ENCODE peak calls at places on chromosomes 7 and 10, in ten cellular contexts. W is PC-9; Y is SJSA1; Z is breast epithelium; F is MM.1S; J is CD8-positive, alpha-beta memory T cell; H is mucosa of descending colon; D is neuronal stem cell; P is adrenal gland; O is mammary epithelial cell. R is an unnamed sample. For H3K4me1 and H3K9me3, the result is how much of the 10 kb centered on the place peaks cover.

GRCh38 chr7:151249732-151250072 is 1.2 kb upstream of the SMARCD3 start:
- DNase-seq in W (no peak), Y (peak), Z (peak), F (no peak), J (no peak), H (peak), D (peak), P (peak), O (no peak), R (peak)

GRCh38 chr10:77004917-77005564 is 632.6 kb downstream of the KCNMA1 start:
- DNase-seq in W (peak), Y (peak), Z (no peak), F (peak), J (no peak), H (no peak), D (peak), P (no peak), O (peak), R (no peak)

GRCh38 chr10:119189811-119190282 is 11.2 kb upstream of the PRDX3 start:
- DNase-seq in W (no peak), Y (peak), Z (no peak), F (peak), J (no peak), H (no peak), D (no peak), P (no peak), O (peak), R (no peak)

GRCh38 chr7:141409911-141410329 is 141.3 kb upstream of the AGK start:
- DNase-seq in W (no peak), Y (no peak), Z (no peak), F (no peak), J (no peak), H (no peak), D (peak), P (no peak), O (no peak), R (no peak)

GRCh38 chr7:151968357-151968756 is 12.1 kb downstream of the GALNTL5 start:
- DNase-seq in W (no peak), Y (no peak), Z (no peak), F (no peak), J (no peak), H (no peak), D (no peak), P (no peak), O (no peak), R (peak)

GRCh38 chr7:36128448-36129047 is 24.5 kb upstream of the EEPD1 start:
- DNase-seq in W (peak), Y (peak), Z (peak), F (no peak), J (no peak), H (peak), D (no peak), P (peak), O (peak), R (peak)

GRCh38 chr7:157427811-157428553 is 91.2 kb downstream of the DNAJB6 start:
- DNase-seq in W (no peak), Y (no peak), Z (no peak), F (no peak), J (no peak), H (no peak), D (no peak), P (no peak), O (no peak), R (peak)

GRCh38 chr10:122194251-122194650 is 76.8 kb upstream of the BTBD16 start:
- DNase-seq in W (no peak), Y (no peak), Z (no peak), F (no peak), J (no peak), H (no peak), D (no peak), P (no peak), O (no peak), R (peak)

GRCh38 chr10:94666391-94667102 is 17.0 kb upstream of the CYP2C18 start:
- DNase-seq in W (no peak), Y (no peak), Z (no peak), F (no peak), J (no peak), H (no peak), D (no peak), P (no peak), O (no peak), R (no peak)

GRCh38 chr10:121098231-121098630 is 247.1 kb downstream of the WDR11 start:
- DNase-seq in W (no peak), Y (no peak), Z (no peak), F (no peak), J (no peak), H (no peak), D (no peak), P (no peak), O (no peak), R (no peak)

GRCh38 chr7:151273646-151274375 is 25.3 kb upstream of the SMARCD3 start:
- DNase-seq in W (no peak), Y (no peak), Z (no peak), F (no peak), J (no peak), H (no peak), D (no peak), P (no peak), O (no peak), R (no peak)

GRCh38 chr7:104231054-104232046 is 23.5 kb upstream of the ORC5 start:
- DNase-seq in W (peak), Y (peak), Z (peak), F (peak), J (peak), H (peak), D (peak), P (peak), O (peak), R (peak)

GRCh38 chr7:26673858-26674257 is 190.5 kb downstream of the SKAP2 start:
- DNase-seq in W (no peak), Y (no peak), Z (no peak), F (peak), J (no peak), H (no peak), D (no peak), P (no peak), O (no peak), R (no peak)

GRCh38 chr10:43119416-43120115 is 18.7 kb upstream of the CSGALNACT2 start:
- DNase-seq in W (no peak), Y (no peak), Z (no peak), F (no peak), J (no peak), H (peak), D (no peak), P (no peak), O (no peak), R (peak)

GRCh38 chr10:62224606-62225005 is 44.0 kb downstream of the RTKN2 start:
- DNase-seq in W (peak), Y (peak), Z (no peak), F (no peak), J (no peak), H (no peak), D (no peak), P (no peak), O (peak), R (no peak)

DNA sequence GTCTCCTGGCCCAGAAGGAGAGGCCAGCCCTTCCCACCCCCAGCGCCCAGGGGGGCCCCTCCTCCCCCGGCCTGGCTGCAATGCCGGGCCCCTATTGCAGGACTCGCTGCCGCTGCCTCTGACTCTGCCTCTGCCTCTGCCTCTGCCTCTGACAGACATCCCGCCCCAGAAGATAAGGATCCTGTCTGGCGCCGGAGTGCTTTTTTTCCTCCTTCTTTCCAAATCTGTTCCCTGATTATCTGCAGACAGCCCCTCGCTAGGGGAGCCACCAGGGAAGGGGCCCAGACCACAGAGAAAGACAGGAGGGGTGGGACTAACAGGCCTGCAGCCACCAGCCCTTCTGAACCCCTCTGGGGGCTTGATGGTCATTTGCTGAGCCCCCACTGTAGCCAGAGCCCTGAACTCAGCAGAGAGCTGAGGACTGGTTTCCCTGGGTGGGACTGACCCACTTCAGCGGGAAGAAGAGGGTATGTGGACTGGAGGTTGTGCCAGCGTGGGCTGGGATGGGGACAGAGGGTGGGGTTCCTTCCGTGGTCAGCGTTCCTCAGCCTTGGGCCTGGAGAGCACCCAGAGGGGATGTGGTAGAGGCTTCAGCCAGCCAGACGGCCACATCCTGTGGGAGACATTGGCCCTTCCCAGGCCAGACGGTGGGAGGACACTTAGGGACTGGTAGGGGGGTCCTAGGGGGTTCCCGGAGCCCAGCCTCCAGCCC is 22.8 kb downstream of the UNC5B start:
- DNase-seq in W (no peak), Y (no peak), Z (no peak), F (no peak), J (no peak), H (peak), D (no peak), P (peak), O (no peak), R (peak)
- H3K4me1 ChIP-seq in W (under half), Y (under half), Z (under half), F (under half), J (under half), H (under half), D (under half), P (under half), O (under half), R (under half)

DNA sequence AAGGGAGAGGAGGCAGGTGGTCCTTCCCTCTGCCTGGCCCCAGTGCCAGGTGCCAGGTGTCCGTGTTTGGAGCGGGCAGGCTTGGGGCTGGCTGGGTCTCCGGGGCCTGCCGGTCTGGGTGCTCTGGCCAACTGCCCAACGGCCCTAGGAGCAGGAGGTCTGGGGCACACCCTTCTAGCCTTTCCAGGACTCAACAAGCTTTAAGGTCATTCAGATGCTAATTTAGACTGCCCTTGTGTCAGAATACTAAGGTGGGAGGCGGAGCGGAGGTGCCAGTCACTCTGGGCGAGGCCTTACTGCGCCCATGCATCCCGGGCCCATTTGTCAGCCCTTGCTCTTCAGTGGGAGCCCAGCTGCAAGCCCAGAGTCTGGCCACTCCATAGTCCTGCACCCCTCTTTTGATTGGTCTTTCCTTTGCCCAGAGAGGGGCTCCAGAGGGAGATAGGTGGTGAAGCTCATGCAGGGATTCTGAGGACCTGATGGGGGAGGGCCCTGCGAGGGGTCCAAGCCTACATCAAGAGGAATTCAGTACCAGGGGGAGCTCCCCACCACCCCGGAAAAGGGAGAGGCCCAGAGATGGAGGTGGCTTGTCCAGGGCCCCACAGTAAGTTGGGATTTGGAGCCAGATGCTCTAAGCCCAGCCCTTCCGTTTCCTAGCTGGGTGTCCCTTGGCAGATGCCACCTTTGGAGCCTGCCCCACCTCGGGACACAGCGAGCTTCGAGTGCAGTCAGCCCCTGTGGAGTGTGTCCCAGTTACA is 1.3 kb downstream of the PGAM2 start:
- DNase-seq in W (no peak), Y (no peak), Z (no peak), F (no peak), J (no peak), H (no peak), D (no peak), P (no peak), O (no peak), R (peak)
- H3K9me3 ChIP-seq in W (under half), Y (under half), Z (under half), F (under half), J (under half), H (under half), D (under half), P (under half), O (under half), R (under half)

GRCh38 chr7:28258240-28258639 is 77.6 kb upstream of the JAZF1 start:
- DNase-seq in W (no peak), Y (no peak), Z (no peak), F (no peak), J (no peak), H (no peak), D (no peak), P (no peak), O (no peak), R (no peak)
- H3K4me1 ChIP-seq in W (under half), Y (under half), Z (under half), F (under half), J (under half), H (under half), D (under half), P (under half), O (under half), R (under half)

GRCh38 chr10:1409359-1409750 is 328.0 kb downstream of the ADARB2 start:
- DNase-seq in W (no peak), Y (no peak), Z (no peak), F (no peak), J (no peak), H (no peak), D (no peak), P (no peak), O (no peak), R (no peak)

GRCh38 chr10:1411956-1412355 is 325.4 kb downstream of the ADARB2 start:
- DNase-seq in W (no peak), Y (no peak), Z (no peak), F (no peak), J (no peak), H (no peak), D (no peak), P (no peak), O (no peak), R (no peak)

GRCh38 chr10:1411451-1411850 is 325.9 kb downstream of the ADARB2 start:
- DNase-seq in W (no peak), Y (no peak), Z (no peak), F (no peak), J (no peak), H (no peak), D (no peak), P (no peak), O (no peak), R (no peak)

GRCh38 chr10:1410032-1410431 is 327.3 kb downstream of the ADARB2 start:
- DNase-seq in W (no peak), Y (no peak), Z (no peak), F (no peak), J (no peak), H (no peak), D (no peak), P (no peak), O (no peak), R (no peak)

GRCh38 chr10:1410469-1411395 is 326.6 kb downstream of the ADARB2 start:
- DNase-seq in W (no peak), Y (no peak), Z (no peak), F (no peak), J (no peak), H (no peak), D (no peak), P (no peak), O (no peak), R (no peak)
- H3K9me3 ChIP-seq in W (under half), Y (under half), Z (under half), F (under half), J (under half), H (under half), D (under half), P (under half), O (under half), R (under half)

DNA sequence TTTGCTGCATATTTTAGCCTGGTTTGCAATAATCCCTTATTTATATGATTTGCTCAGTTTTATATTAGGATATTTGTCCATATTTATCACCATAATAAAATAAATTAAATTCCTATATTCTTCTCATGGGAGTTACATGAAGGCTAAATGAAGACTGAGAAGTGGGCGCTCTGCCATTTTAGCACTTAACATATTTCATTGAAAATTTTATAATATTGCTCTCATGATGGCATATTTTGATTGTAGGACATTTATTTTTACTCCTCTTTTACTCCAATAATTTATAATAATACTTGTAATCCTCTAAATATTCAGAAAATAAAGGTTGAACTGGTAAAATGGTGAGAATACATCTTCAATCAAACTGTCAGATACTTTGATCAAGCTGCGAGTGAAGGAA is 99.8 kb upstream of the SEMA3A start:
- DNase-seq in W (no peak), Y (no peak), Z (no peak), F (no peak), J (no peak), H (no peak), D (no peak), P (no peak), O (no peak), R (no peak)
- H3K4me1 ChIP-seq in W (under half), Y (under half), Z (under half), F (under half), J (under half), H (under half), D (under half), P (under half), O (under half), R (under half)

GRCh38 chr10:51638737-51639136 is 60.7 kb downstream of the CSTF2T start:
- DNase-seq in W (no peak), Y (no peak), Z (no peak), F (no peak), J (no peak), H (no peak), D (no peak), P (no peak), O (no peak), R (no peak)
- H3K9me3 ChIP-seq in W (under half), Y (under half), Z (under half), F (under half), J (under half), H (under half), D (under half), P (under half), O (under half), R (under half)

GRCh38 chr7:159105066-159105780 is 39.4 kb downstream of the VIPR2 start:
- DNase-seq in W (no peak), Y (no peak), Z (no peak), F (no peak), J (no peak), H (no peak), D (no peak), P (no peak), O (no peak), R (no peak)

GRCh38 chr7:159107052-159107892 is 37.4 kb downstream of the VIPR2 start:
- DNase-seq in W (no peak), Y (no peak), Z (no peak), F (no peak), J (no peak), H (no peak), D (no peak), P (no peak), O (no peak), R (peak)

GRCh38 chr7:159109092-159110035 is 35.3 kb downstream of the VIPR2 start:
- DNase-seq in W (no peak), Y (no peak), Z (no peak), F (peak), J (no peak), H (no peak), D (no peak), P (no peak), O (no peak), R (peak)

GRCh38 chr7:159105845-159106614 is 38.6 kb downstream of the VIPR2 start:
- DNase-seq in W (no peak), Y (no peak), Z (no peak), F (no peak), J (no peak), H (no peak), D (peak), P (no peak), O (no peak), R (peak)

GRCh38 chr7:159108491-159108890 is 36.2 kb downstream of the VIPR2 start:
- DNase-seq in W (no peak), Y (no peak), Z (no peak), F (no peak), J (no peak), H (no peak), D (no peak), P (no peak), O (no peak), R (peak)
- H3K4me1 ChIP-seq in W (under half), Y (under half), Z (under half), F (under half), J (under half), H (under half), D (under half), P (under half), O (under half), R (under half)

GRCh38 chr10:114357591-114357990 is 46.7 kb downstream of the AFAP1L2 start:
- DNase-seq in W (no peak), Y (no peak), Z (no peak), F (no peak), J (no peak), H (no peak), D (no peak), P (no peak), O (no peak), R (no peak)
- H3K9me3 ChIP-seq in W (under half), Y (under half), Z (under half), F (under half), J (under half), H (under half), D (under half), P (under half), O (under half), R (under half)

DNA sequence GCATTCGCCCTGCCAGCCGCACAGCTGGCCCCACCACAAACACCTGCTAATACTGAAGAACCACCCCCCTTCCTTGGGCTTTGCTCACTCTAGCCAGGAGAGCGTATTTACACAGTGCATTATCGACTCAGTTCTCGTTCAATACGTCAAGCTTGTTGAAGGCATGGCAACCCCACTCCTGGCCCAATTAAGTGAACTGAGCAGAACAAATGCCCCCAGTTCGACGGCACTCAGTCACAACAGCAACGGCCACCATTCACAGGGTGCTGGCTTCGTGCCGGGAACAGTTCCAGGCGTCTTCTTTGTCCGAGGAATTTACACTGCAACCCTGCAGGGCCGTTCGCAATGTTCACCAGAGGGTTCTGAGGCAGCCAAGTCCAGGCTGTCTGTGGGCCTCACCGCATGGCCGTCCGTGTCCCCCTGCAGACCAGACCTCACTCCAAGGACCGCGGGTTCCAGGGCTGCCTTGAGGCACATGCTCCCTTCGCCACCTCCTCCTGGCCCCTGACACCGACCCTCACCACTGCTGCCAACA is 175.3 kb downstream of the DIP2C start:
- DNase-seq in W (no peak), Y (no peak), Z (no peak), F (no peak), J (no peak), H (no peak), D (no peak), P (no peak), O (no peak), R (no peak)
- H3K4me1 ChIP-seq in W (under half), Y (under half), Z (under half), F (half or more), J (under half), H (under half), D (under half), P (under half), O (under half), R (under half)

GRCh38 chr7:64131696-64132095 is 75.3 kb upstream of the ZNF735 start:
- DNase-seq in W (no peak), Y (no peak), Z (no peak), F (no peak), J (no peak), H (no peak), D (no peak), P (no peak), O (no peak), R (no peak)
- H3K9me3 ChIP-seq in W (under half), Y (under half), Z (half or more), F (under half), J (under half), H (half or more), D (under half), P (under half), O (under half), R (under half)